ENCODE peak calls at places on chromosomes 12 and 14, in nine cellular contexts. One of them, this sample, is unnamed.

GRCh38 chr12:69360348-69360672 is 767 bp downstream of the YEATS4 start:
- DNase-seq in sigmoid colon: no peak
- DNase-seq in HAP-1: no peak
- DNase-seq in HCT116: no peak
- DNase-seq in aorta: no peak
- DNase-seq in epithelial cell of esophagus: no peak
- DNase-seq in CD8-positive, alpha-beta T cell: no peak
- DNase-seq in foreskin fibroblast: no peak
- DNase-seq in mammary epithelial cell: no peak
- DNase-seq in this sample: no peak

GRCh38 chr12:93783827-93784226 is 106.7 kb downstream of the CRADD start:
- DNase-seq in sigmoid colon: no peak
- DNase-seq in HAP-1: no peak
- DNase-seq in HCT116: no peak
- DNase-seq in aorta: no peak
- DNase-seq in epithelial cell of esophagus: no peak
- DNase-seq in CD8-positive, alpha-beta T cell: no peak
- DNase-seq in foreskin fibroblast: no peak
- DNase-seq in mammary epithelial cell: no peak
- DNase-seq in this sample: no peak

GRCh38 chr12:115599251-115599811 is 678.2 kb downstream of the MED13L start:
- DNase-seq in sigmoid colon: no peak
- DNase-seq in HAP-1: no peak
- DNase-seq in HCT116: no peak
- DNase-seq in aorta: no peak
- DNase-seq in epithelial cell of esophagus: no peak
- DNase-seq in CD8-positive, alpha-beta T cell: no peak
- DNase-seq in foreskin fibroblast: no peak
- DNase-seq in mammary epithelial cell: no peak
- DNase-seq in this sample: no peak

GRCh38 chr14:53613404-53614253 is 343.0 kb downstream of the BMP4 start:
- DNase-seq in sigmoid colon: no peak
- DNase-seq in HAP-1: no peak
- DNase-seq in HCT116: peak
- DNase-seq in aorta: no peak
- DNase-seq in epithelial cell of esophagus: peak
- DNase-seq in CD8-positive, alpha-beta T cell: no peak
- DNase-seq in foreskin fibroblast: no peak
- DNase-seq in mammary epithelial cell: peak
- DNase-seq in this sample: no peak

GRCh38 chr14:104741803-104742251 is 11.1 kb upstream of the SIVA1 start:
- DNase-seq in sigmoid colon: no peak
- DNase-seq in HAP-1: no peak
- DNase-seq in HCT116: no peak
- DNase-seq in aorta: no peak
- DNase-seq in epithelial cell of esophagus: no peak
- DNase-seq in CD8-positive, alpha-beta T cell: no peak
- DNase-seq in foreskin fibroblast: no peak
- DNase-seq in mammary epithelial cell: no peak
- DNase-seq in this sample: peak

GRCh38 chr12:31238764-31239387 is 87.1 kb downstream of the SINHCAF start:
- DNase-seq in sigmoid colon: no peak
- DNase-seq in HAP-1: peak
- DNase-seq in HCT116: peak
- DNase-seq in aorta: no peak
- DNase-seq in epithelial cell of esophagus: peak
- DNase-seq in CD8-positive, alpha-beta T cell: peak
- DNase-seq in foreskin fibroblast: peak
- DNase-seq in mammary epithelial cell: peak
- DNase-seq in this sample: peak

GRCh38 chr12:121789233-121789781 is 4.2 kb downstream of the RHOF start:
- DNase-seq in sigmoid colon: no peak
- DNase-seq in HAP-1: no peak
- DNase-seq in HCT116: no peak
- DNase-seq in aorta: no peak
- DNase-seq in epithelial cell of esophagus: no peak
- DNase-seq in CD8-positive, alpha-beta T cell: no peak
- DNase-seq in foreskin fibroblast: no peak
- DNase-seq in mammary epithelial cell: no peak
- DNase-seq in this sample: no peak

GRCh38 chr12:77299910-77300772 is 234.8 kb upstream of the E2F7 start:
- DNase-seq in sigmoid colon: no peak
- DNase-seq in HAP-1: no peak
- DNase-seq in HCT116: no peak
- DNase-seq in aorta: no peak
- DNase-seq in epithelial cell of esophagus: peak
- DNase-seq in CD8-positive, alpha-beta T cell: no peak
- DNase-seq in foreskin fibroblast: peak
- DNase-seq in mammary epithelial cell: peak
- DNase-seq in this sample: no peak

GRCh38 chr12:26011099-26011498 is 52.6 kb downstream of the RASSF8 start:
- DNase-seq in sigmoid colon: peak
- DNase-seq in HAP-1: no peak
- DNase-seq in HCT116: no peak
- DNase-seq in aorta: no peak
- DNase-seq in epithelial cell of esophagus: peak
- DNase-seq in CD8-positive, alpha-beta T cell: no peak
- DNase-seq in foreskin fibroblast: peak
- DNase-seq in mammary epithelial cell: peak
- DNase-seq in this sample: no peak

GRCh38 chr14:21234112-21234511 is 35.1 kb downstream of the HNRNPC start:
- DNase-seq in sigmoid colon: no peak
- DNase-seq in HAP-1: no peak
- DNase-seq in HCT116: no peak
- DNase-seq in aorta: no peak
- DNase-seq in epithelial cell of esophagus: peak
- DNase-seq in CD8-positive, alpha-beta T cell: no peak
- DNase-seq in foreskin fibroblast: no peak
- DNase-seq in mammary epithelial cell: no peak
- DNase-seq in this sample: no peak

GRCh38 chr14:61281186-61281676 is at the start of gene TMEM30B:
- DNase-seq in sigmoid colon: no peak
- DNase-seq in HAP-1: no peak
- DNase-seq in HCT116: no peak
- DNase-seq in aorta: peak
- DNase-seq in epithelial cell of esophagus: peak
- DNase-seq in CD8-positive, alpha-beta T cell: peak
- DNase-seq in foreskin fibroblast: no peak
- DNase-seq in mammary epithelial cell: peak
- DNase-seq in this sample: no peak

GRCh38 chr14:87199371-87199770 is 793.6 kb downstream of the GALC start:
- DNase-seq in sigmoid colon: no peak
- DNase-seq in HAP-1: no peak
- DNase-seq in HCT116: no peak
- DNase-seq in aorta: no peak
- DNase-seq in epithelial cell of esophagus: no peak
- DNase-seq in CD8-positive, alpha-beta T cell: no peak
- DNase-seq in foreskin fibroblast: no peak
- DNase-seq in mammary epithelial cell: no peak
- DNase-seq in this sample: no peak

GRCh38 chr14:100822921-100823320 is 3.0 kb upstream of the MEG3 start:
- DNase-seq in sigmoid colon: no peak
- DNase-seq in HAP-1: no peak
- DNase-seq in HCT116: no peak
- DNase-seq in aorta: peak
- DNase-seq in epithelial cell of esophagus: no peak
- DNase-seq in CD8-positive, alpha-beta T cell: no peak
- DNase-seq in foreskin fibroblast: no peak
- DNase-seq in mammary epithelial cell: no peak
- DNase-seq in this sample: no peak

GRCh38 chr12:94145231-94145979 is 3.0 kb upstream of the PLXNC1 start:
- DNase-seq in sigmoid colon: no peak
- DNase-seq in HAP-1: peak
- DNase-seq in HCT116: peak
- DNase-seq in aorta: no peak
- DNase-seq in epithelial cell of esophagus: peak
- DNase-seq in CD8-positive, alpha-beta T cell: no peak
- DNase-seq in foreskin fibroblast: peak
- DNase-seq in mammary epithelial cell: no peak
- DNase-seq in this sample: no peak

GRCh38 chr14:70525691-70526090 is 9.1 kb downstream of the ADAM20 start:
- DNase-seq in sigmoid colon: no peak
- DNase-seq in HAP-1: no peak
- DNase-seq in HCT116: no peak
- DNase-seq in aorta: no peak
- DNase-seq in epithelial cell of esophagus: no peak
- DNase-seq in CD8-positive, alpha-beta T cell: no peak
- DNase-seq in foreskin fibroblast: no peak
- DNase-seq in mammary epithelial cell: no peak
- DNase-seq in this sample: no peak

GRCh38 chr12:49809369-49810158 is 18.6 kb downstream of the NCKAP5L start:
- DNase-seq in sigmoid colon: no peak
- DNase-seq in HAP-1: no peak
- DNase-seq in HCT116: no peak
- DNase-seq in aorta: peak
- DNase-seq in epithelial cell of esophagus: no peak
- DNase-seq in CD8-positive, alpha-beta T cell: no peak
- DNase-seq in foreskin fibroblast: no peak
- DNase-seq in mammary epithelial cell: no peak
- DNase-seq in this sample: peak
- H3K4me3 ChIP-seq in sigmoid colon: no peak
- H3K4me3 ChIP-seq in HAP-1: no peak
- H3K4me3 ChIP-seq in HCT116: no peak
- H3K4me3 ChIP-seq in aorta: no peak
- H3K4me3 ChIP-seq in epithelial cell of esophagus: no peak
- H3K4me3 ChIP-seq in CD8-positive, alpha-beta T cell: no peak
- H3K4me3 ChIP-seq in foreskin fibroblast: no peak
- H3K4me3 ChIP-seq in mammary epithelial cell: no peak
- H3K4me3 ChIP-seq in this sample: peak

DNA sequence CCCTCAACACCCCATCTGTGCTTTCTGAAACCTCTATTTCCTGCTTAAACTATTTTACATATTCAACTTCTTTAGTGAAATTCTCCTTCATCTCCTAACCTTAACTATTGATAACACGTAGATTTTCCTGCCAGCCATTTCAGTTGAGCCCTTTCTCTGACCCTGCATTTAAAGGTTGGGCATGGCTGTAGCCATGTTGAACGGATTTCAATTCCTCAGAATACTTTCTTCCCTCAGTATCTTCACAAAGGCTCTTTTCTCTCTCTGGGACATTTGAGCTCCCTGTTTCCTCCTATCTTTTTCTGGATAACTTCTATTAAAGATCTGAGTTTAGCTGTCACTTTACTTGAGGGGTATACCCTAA is 1.2 kb downstream of the PPHLN1 start:
- DNase-seq in sigmoid colon: no peak
- DNase-seq in HAP-1: no peak
- DNase-seq in HCT116: no peak
- DNase-seq in aorta: no peak
- DNase-seq in epithelial cell of esophagus: no peak
- DNase-seq in CD8-positive, alpha-beta T cell: no peak
- DNase-seq in foreskin fibroblast: no peak
- DNase-seq in mammary epithelial cell: no peak
- DNase-seq in this sample: no peak
- H3K4me3 ChIP-seq in sigmoid colon: peak
- H3K4me3 ChIP-seq in HAP-1: peak
- H3K4me3 ChIP-seq in HCT116: peak
- H3K4me3 ChIP-seq in aorta: peak
- H3K4me3 ChIP-seq in epithelial cell of esophagus: peak
- H3K4me3 ChIP-seq in CD8-positive, alpha-beta T cell: peak
- H3K4me3 ChIP-seq in foreskin fibroblast: peak
- H3K4me3 ChIP-seq in mammary epithelial cell: peak
- H3K4me3 ChIP-seq in this sample: peak

GRCh38 chr12:13173537-13173936 is 23.0 kb upstream of the EMP1 start:
- DNase-seq in sigmoid colon: peak
- DNase-seq in HAP-1: no peak
- DNase-seq in HCT116: peak
- DNase-seq in aorta: peak
- DNase-seq in epithelial cell of esophagus: peak
- DNase-seq in CD8-positive, alpha-beta T cell: no peak
- DNase-seq in foreskin fibroblast: peak
- DNase-seq in mammary epithelial cell: peak
- DNase-seq in this sample: peak
- H3K4me3 ChIP-seq in sigmoid colon: no peak
- H3K4me3 ChIP-seq in HAP-1: no peak
- H3K4me3 ChIP-seq in HCT116: no peak
- H3K4me3 ChIP-seq in aorta: no peak
- H3K4me3 ChIP-seq in epithelial cell of esophagus: no peak
- H3K4me3 ChIP-seq in CD8-positive, alpha-beta T cell: no peak
- H3K4me3 ChIP-seq in foreskin fibroblast: no peak
- H3K4me3 ChIP-seq in mammary epithelial cell: no peak
- H3K4me3 ChIP-seq in this sample: no peak

GRCh38 chr12:21478756-21479455 is 22.5 kb downstream of the RECQL start:
- DNase-seq in sigmoid colon: no peak
- DNase-seq in HAP-1: no peak
- DNase-seq in HCT116: no peak
- DNase-seq in aorta: no peak
- DNase-seq in epithelial cell of esophagus: no peak
- DNase-seq in CD8-positive, alpha-beta T cell: no peak
- DNase-seq in foreskin fibroblast: no peak
- DNase-seq in mammary epithelial cell: no peak
- DNase-seq in this sample: no peak

GRCh38 chr12:21485998-21486397 is 15.4 kb downstream of the RECQL start:
- DNase-seq in sigmoid colon: no peak
- DNase-seq in HAP-1: no peak
- DNase-seq in HCT116: no peak
- DNase-seq in aorta: no peak
- DNase-seq in epithelial cell of esophagus: no peak
- DNase-seq in CD8-positive, alpha-beta T cell: no peak
- DNase-seq in foreskin fibroblast: no peak
- DNase-seq in mammary epithelial cell: no peak
- DNase-seq in this sample: no peak

GRCh38 chr12:21483531-21483930 is 17.9 kb downstream of the RECQL start:
- DNase-seq in sigmoid colon: no peak
- DNase-seq in HAP-1: no peak
- DNase-seq in HCT116: no peak
- DNase-seq in aorta: no peak
- DNase-seq in epithelial cell of esophagus: no peak
- DNase-seq in CD8-positive, alpha-beta T cell: no peak
- DNase-seq in foreskin fibroblast: no peak
- DNase-seq in mammary epithelial cell: no peak
- DNase-seq in this sample: no peak
- H3K4me3 ChIP-seq in sigmoid colon: no peak
- H3K4me3 ChIP-seq in HAP-1: no peak
- H3K4me3 ChIP-seq in HCT116: no peak
- H3K4me3 ChIP-seq in aorta: no peak
- H3K4me3 ChIP-seq in epithelial cell of esophagus: no peak
- H3K4me3 ChIP-seq in CD8-positive, alpha-beta T cell: no peak
- H3K4me3 ChIP-seq in foreskin fibroblast: no peak
- H3K4me3 ChIP-seq in mammary epithelial cell: no peak
- H3K4me3 ChIP-seq in this sample: no peak

DNA sequence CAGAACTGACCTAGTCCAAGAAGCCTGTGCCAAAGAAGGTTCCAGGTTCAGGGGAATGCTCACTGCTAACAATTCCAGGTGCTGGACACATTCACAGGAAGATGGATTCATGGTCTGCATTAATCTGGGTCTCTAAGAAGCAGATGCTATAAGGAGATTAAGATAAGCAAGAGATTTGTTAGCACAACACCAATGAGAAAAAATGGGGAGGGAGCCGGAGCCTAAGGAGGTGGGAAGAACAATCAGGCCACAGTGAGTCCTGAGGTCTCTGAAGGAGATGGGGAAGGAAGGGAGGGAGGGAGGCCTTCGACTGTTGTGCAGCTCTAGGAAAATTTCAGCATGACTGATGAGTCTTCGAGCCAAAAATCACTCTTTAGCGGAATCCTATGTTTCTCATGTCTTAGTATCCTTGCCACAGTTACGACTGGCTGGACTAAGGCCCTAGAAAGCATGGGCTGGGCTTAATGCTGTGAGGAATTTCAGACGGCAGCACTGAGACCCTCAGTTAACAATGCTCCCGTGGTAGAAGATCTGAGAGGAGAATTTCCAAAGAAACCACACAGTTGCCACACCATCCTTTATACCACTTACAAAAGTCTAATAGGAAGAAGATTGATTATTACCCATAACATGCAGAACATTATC is 31.5 kb upstream of the PTGDR start:
- DNase-seq in sigmoid colon: no peak
- DNase-seq in HAP-1: no peak
- DNase-seq in HCT116: no peak
- DNase-seq in aorta: no peak
- DNase-seq in epithelial cell of esophagus: no peak
- DNase-seq in CD8-positive, alpha-beta T cell: no peak
- DNase-seq in foreskin fibroblast: no peak
- DNase-seq in mammary epithelial cell: no peak
- DNase-seq in this sample: no peak
- H3K4me3 ChIP-seq in sigmoid colon: no peak
- H3K4me3 ChIP-seq in HAP-1: no peak
- H3K4me3 ChIP-seq in HCT116: no peak
- H3K4me3 ChIP-seq in aorta: no peak
- H3K4me3 ChIP-seq in epithelial cell of esophagus: no peak
- H3K4me3 ChIP-seq in CD8-positive, alpha-beta T cell: no peak
- H3K4me3 ChIP-seq in foreskin fibroblast: no peak
- H3K4me3 ChIP-seq in mammary epithelial cell: no peak
- H3K4me3 ChIP-seq in this sample: no peak